ENCODE peak calls at places on chromosomes 13 and 19, in four cellular contexts. K is A549, E is HepG2, Y is H1. F is an unnamed sample.
A peak's percentile ranks its signal among the peaks of the same experiment; 100 is the strongest.

GRCh38 chr13:99359493-99359892 is 52.3 kb upstream of the GPR183 start:
- DNase-seq in K (no peak), E (no peak), Y (peak; percentile 39), F (no peak)

GRCh38 chr13:47033216-47033615 is 136.4 kb upstream of the HTR2A start:
- DNase-seq in K (no peak), E (no peak), Y (no peak), F (peak; percentile 4)

GRCh38 chr19:38266070-38266469 is 1.7 kb downstream of the SPINT2 start:
- DNase-seq in K (no peak), E (no peak), Y (no peak), F (no peak)

GRCh38 chr19:33301011-33301899 is 1.1 kb downstream of the CEBPA start:
- DNase-seq in K (no peak), Y (peak; percentile 64), E (no peak), F (no peak)

GRCh38 chr13:96771501-96772367 is 222.5 kb downstream of the OXGR1 start:
- DNase-seq in E (no peak), K (no peak), Y (no peak), F (no peak)

GRCh38 chr19:52237771-52238400 is 31.5 kb upstream of the ZNF766 start:
- DNase-seq in E (peak; percentile 52), K (no peak), Y (peak; percentile 67), F (peak; percentile 69)

GRCh38 chr19:41528106-41528505 is 47.9 kb upstream of the CEACAM21 start:
- DNase-seq in E (no peak), K (no peak), Y (no peak), F (no peak)

GRCh38 chr13:30846311-30846710 is 59.8 kb upstream of the MEDAG start:
- DNase-seq in Y (no peak), E (no peak), K (no peak), F (no peak)

GRCh38 chr19:38899447-38900219 is at the start of the genes NFKBIB and SIRT2:
- DNase-seq in K (peak; percentile 100), Y (peak; percentile 96), E (peak; percentile 99), F (peak; percentile 97)

GRCh38 chr13:102904408-102904862 is 58.6 kb downstream of the ERCC5 start:
- DNase-seq in Y (no peak), E (no peak), K (no peak), F (no peak)

GRCh38 chr19:28831464-28831863 is 381.5 kb downstream of the UQCRFS1 start:
- DNase-seq in E (no peak), Y (no peak), K (no peak), F (no peak)

GRCh38 chr19:37977992-37978391 is 71.0 kb downstream of the SIPA1L3 start:
- DNase-seq in K (no peak), E (no peak), Y (no peak), F (no peak)

GRCh38 chr19:49331616-49332055 is 3.6 kb upstream of the CD37 start:
- DNase-seq in K (peak; percentile 60), Y (no peak), E (peak; percentile 86), F (peak; percentile 73)

GRCh38 chr13:24183741-24184182 is 23.2 kb downstream of the SPATA13 start:
- DNase-seq in E (peak; percentile 85), K (no peak), Y (no peak), F (no peak)

GRCh38 chr13:50448535-50448981 is 394.9 kb downstream of the DLEU7 start:
- DNase-seq in Y (no peak), E (no peak), K (no peak), F (no peak)

GRCh38 chr13:32309812-32310706 is 5.1 kb downstream of the ZAR1L start:
- DNase-seq in K (peak; percentile 5), E (peak; percentile 65), Y (peak; percentile 47), F (peak; percentile 53)
- TF ChIP-seq RAD21 in K (peak; percentile 45), E (peak; percentile 53), Y (peak; percentile 67), F (peak; percentile 68)

GRCh38 chr13:72437458-72437857 is 290.0 kb downstream of the MZT1 start:
- DNase-seq in Y (no peak), E (no peak), K (no peak), F (no peak)

GRCh38 chr13:72430923-72431322 is 296.5 kb downstream of the MZT1 start:
- DNase-seq in K (no peak), E (no peak), Y (no peak), F (no peak)

GRCh38 chr13:72435251-72435650 is 292.2 kb downstream of the MZT1 start:
- DNase-seq in Y (no peak), E (no peak), K (no peak), F (no peak)

DNA sequence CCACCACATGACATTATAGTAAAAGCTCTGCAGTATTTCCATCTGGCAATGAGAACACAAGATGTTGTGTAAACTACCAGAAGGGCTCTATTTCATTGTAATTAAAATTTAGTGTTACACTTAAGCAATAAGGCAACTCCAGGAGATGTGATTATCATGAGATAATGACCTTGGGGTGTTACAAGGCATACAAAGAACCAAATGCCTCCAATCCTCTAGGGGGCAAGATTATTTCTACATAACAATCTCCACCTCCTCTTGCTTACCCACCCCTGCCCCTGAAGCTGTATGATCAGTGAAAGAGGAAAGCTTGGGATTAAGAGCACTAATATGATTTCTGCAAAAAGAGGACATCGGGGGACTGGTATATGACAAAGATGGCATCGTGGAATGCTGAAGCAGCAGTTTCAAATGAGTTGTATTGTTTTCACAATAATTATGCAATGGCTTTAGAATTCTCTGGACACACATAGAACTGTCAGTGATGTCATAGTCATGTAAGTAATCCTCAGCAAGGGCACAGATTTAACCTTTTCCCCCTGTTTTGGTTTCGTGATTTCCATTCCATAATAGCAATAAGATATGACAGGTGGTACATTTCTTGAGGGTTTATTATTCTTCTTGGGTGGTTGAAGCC is 295.3 kb downstream of the MZT1 start:
- DNase-seq in K (no peak), E (no peak), Y (no peak), F (no peak)
- TF ChIP-seq JUN in K (no peak), E (no peak), Y (no peak), F (no peak)

GRCh38 chr13:39886336-39886735 is 230.9 kb downstream of the COG6 start:
- DNase-seq in K (no peak), E (no peak), Y (no peak), F (no peak)

GRCh38 chr13:39884166-39884565 is 228.7 kb downstream of the COG6 start:
- DNase-seq in K (no peak), E (no peak), Y (no peak), F (no peak)

GRCh38 chr13:39879286-39880035 is 224.0 kb downstream of the COG6 start:
- DNase-seq in E (no peak), K (no peak), Y (no peak), F (no peak)

GRCh38 chr13:39881383-39881782 is 225.9 kb downstream of the COG6 start:
- DNase-seq in K (no peak), Y (no peak), E (no peak), F (no peak)

DNA sequence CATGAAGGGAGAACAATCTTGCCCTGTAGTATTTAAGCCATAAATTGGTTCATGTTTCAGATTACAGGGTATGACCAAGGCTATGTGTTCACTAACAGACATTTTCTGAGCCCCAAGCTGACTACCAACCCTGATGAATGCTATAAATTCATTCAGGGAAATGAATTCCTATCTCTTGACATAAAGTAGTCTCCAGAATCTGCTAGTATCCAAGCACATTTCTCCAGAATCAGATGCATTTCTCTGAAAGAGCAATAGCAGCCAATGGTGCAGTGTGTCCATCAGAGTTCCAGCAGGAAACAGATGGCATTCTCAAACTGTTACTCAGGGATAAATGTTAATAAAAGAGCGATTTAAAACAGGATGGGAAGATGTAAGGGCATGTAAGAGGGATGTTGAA is 226.4 kb downstream of the COG6 start:
- DNase-seq in Y (no peak), K (no peak), E (no peak), F (no peak)
- TF ChIP-seq RAD21 in Y (no peak), K (no peak), E (no peak), F (no peak)

GRCh38 chr19:18699403-18700054 is 16.0 kb downstream of the CRTC1 start:
- DNase-seq in E (no peak), Y (no peak), K (no peak), F (peak; percentile 45)

GRCh38 chr19:18701250-18701608 is 17.7 kb downstream of the CRTC1 start:
- DNase-seq in E (no peak), K (no peak), Y (no peak), F (peak; percentile 62)

GRCh38 chr19:18697680-18698079 is 14.2 kb downstream of the CRTC1 start:
- DNase-seq in K (no peak), E (no peak), Y (no peak), F (no peak)

GRCh38 chr19:18698321-18699167 is 15.1 kb downstream of the CRTC1 start:
- DNase-seq in K (no peak), E (no peak), Y (no peak), F (no peak)

GRCh38 chr19:18700501-18701249 is 17.2 kb downstream of the CRTC1 start:
- DNase-seq in Y (peak; percentile 84), E (no peak), K (no peak), F (peak; percentile 85)
- TF ChIP-seq JUN in Y (no peak), E (no peak), K (no peak), F (no peak)

DNA sequence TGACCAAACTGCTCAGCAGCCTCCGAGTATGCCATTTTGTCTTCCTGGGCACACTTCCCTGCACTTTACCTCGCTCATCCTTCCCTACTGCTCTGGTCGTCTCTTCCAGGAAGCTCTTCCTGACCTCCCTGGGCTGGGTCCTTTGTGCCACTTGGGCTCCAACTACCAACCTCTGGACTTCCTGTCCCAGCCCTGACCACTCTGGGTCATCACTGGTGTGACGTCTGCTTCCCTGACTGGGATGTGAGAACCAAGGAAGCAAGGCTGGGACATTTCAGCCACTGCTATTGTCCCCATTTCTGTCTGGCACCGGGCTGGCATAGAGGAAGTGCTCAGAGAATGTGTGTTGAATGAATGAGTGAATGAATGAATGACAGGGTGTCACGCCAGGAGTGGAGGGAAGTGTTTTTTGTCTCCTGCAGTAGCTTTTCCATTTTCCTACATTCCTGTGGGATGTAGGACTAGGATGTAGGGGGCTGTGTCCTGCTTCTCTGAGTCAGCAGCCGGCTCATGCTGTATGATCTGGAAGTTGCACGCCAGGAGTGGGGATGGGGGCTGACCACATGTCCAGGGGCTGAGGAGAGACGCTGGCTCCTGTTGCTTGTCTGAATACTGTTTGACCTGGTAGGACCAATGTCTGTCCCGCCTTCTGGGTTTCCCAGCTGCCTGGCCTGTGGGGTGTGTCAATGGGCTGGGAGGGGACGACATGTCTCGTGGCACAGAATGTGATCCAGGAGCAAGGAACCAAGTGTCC is 14.7 kb downstream of the NOVA2 start:
- DNase-seq in E (no peak), Y (no peak), K (no peak), F (no peak)
- TF ChIP-seq RAD21 in E (no peak), Y (no peak), K (no peak), F (no peak)